ENCODE peak calls at places on chromosome X, in ten cellular contexts. N is mesothelial cell of epicardium, Z is activated B cell treated with CpG ODN at 0.5 μM for 24 hours, T is ovary, Y is osteocyte, M is dorsolateral prefrontal cortex, H is endothelial cell, E is mammary epithelial cell, V is RWPE1, K is fibroblast of lung. X is an unnamed sample.

GRCh38 chrX:19705196-19705769 is 182.1 kb downstream of the SH3KBP1 start:
- DNase-seq in N (no peak), Z (no peak), T (no peak), Y (no peak), M (no peak), H (no peak), E (no peak), V (no peak), K (peak; percentile 46), X (peak; percentile 30)

GRCh38 chrX:25124391-25124790 is 108.6 kb upstream of the ARX start:
- DNase-seq in N (no peak), Z (no peak), T (no peak), Y (no peak), M (no peak), H (no peak), E (no peak), V (no peak), K (no peak), X (no peak)

GRCh38 chrX:6226053-6226645 is 2.5 kb downstream of the NLGN4X start:
- DNase-seq in N (peak; percentile 61), Z (no peak), T (peak; percentile 33), Y (no peak), M (no peak), H (peak; percentile 44), E (peak; percentile 15), V (no peak), K (peak; percentile 6), X (no peak)

GRCh38 chrX:78517124-78517523 is 142.0 kb downstream of the RTL3 start:
- DNase-seq in N (no peak), Z (no peak), T (no peak), Y (no peak), M (no peak), H (no peak), E (peak; percentile 43), V (no peak), K (peak; percentile 57), X (peak; percentile 52)

GRCh38 chrX:154373340-154374306 is 811 bp downstream of the FLNA start:
- DNase-seq in N (peak; percentile 72), Z (no peak), T (peak; percentile 63), Y (no peak), M (peak; percentile 51), H (peak; percentile 61), E (peak; percentile 81), V (peak; percentile 52), K (peak; percentile 76), X (peak; percentile 67)

GRCh38 chrX:9327747-9328145 is 137.1 kb upstream of the TBL1X start:
- DNase-seq in N (no peak), Z (no peak), T (no peak), Y (no peak), M (no peak), H (no peak), E (peak; percentile 17), V (peak; percentile 49), K (peak; percentile 86), X (peak; percentile 85)

GRCh38 chrX:153438522-153438921 is 7.3 kb downstream of the TREX2 start:
- DNase-seq in N (no peak), Z (no peak), T (no peak), Y (no peak), M (no peak), H (no peak), E (no peak), V (no peak), K (peak; percentile 18), X (peak; percentile 15)

GRCh38 chrX:153993978-153994377 is 21.4 kb downstream of the TMEM187 start:
- DNase-seq in N (no peak), Z (no peak), T (no peak), Y (no peak), M (no peak), H (no peak), E (no peak), V (no peak), K (no peak), X (no peak)

GRCh38 chrX:1661048-1661921 is 46.4 kb downstream of the ASMT start:
- DNase-seq in N (no peak), Z (peak; percentile 61), T (no peak), Y (no peak), M (no peak), H (no peak), E (peak; percentile 12), V (peak; percentile 5), K (no peak), X (no peak)

GRCh38 chrX:153377727-153378126 is 23.4 kb downstream of the PNMA6E start:
- DNase-seq in N (no peak), Z (no peak), T (no peak), Y (peak; percentile 34), M (no peak), H (no peak), E (no peak), V (no peak), K (no peak), X (no peak)

GRCh38 chrX:47283015-47283771 is 50.4 kb downstream of the USP11 start:
- DNase-seq in N (peak; percentile 39), Z (no peak), T (peak; percentile 30), Y (no peak), M (peak; percentile 76), H (no peak), E (peak; percentile 47), V (no peak), K (peak; percentile 69), X (peak; percentile 62)

GRCh38 chrX:96410927-96411326 is 273.7 kb upstream of the DIAPH2 start:
- DNase-seq in N (no peak), Z (no peak), T (no peak), Y (no peak), M (no peak), H (no peak), E (no peak), V (no peak), K (no peak), X (no peak)

GRCh38 chrX:96407981-96408380 is 276.7 kb upstream of the DIAPH2 start:
- DNase-seq in N (no peak), Z (no peak), T (no peak), Y (no peak), M (no peak), H (no peak), E (no peak), V (no peak), K (no peak), X (no peak)

GRCh38 chrX:96407501-96407900 is 277.1 kb upstream of the DIAPH2 start:
- DNase-seq in N (no peak), Z (no peak), T (no peak), Y (no peak), M (no peak), H (no peak), E (no peak), V (peak; percentile 3), K (peak; percentile 56), X (peak; percentile 35)

GRCh38 chrX:96405842-96406241 is 278.8 kb upstream of the DIAPH2 start:
- DNase-seq in N (no peak), Z (no peak), T (no peak), Y (no peak), M (no peak), H (no peak), E (no peak), V (no peak), K (no peak), X (no peak)

DNA sequence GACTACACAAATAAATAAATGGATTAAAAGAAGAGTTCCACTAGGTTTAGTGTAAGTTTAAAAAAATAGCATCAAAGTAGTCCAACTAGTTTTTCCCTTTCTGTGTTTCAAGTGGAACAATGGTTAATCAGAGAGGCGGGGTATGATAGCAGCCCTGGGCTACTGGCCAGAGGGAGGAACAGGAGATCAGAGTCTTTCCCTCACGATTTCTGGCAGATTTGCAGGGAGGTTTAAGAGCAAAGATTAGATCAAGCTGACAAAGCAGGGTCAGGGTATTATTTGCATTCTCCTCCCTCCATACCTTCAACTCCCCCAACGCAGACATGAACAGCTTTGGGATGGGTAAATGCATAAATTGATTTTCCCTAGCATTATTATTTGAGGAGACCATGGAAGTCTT is 277.6 kb upstream of the DIAPH2 start:
- DNase-seq in N (peak; percentile 42), Z (no peak), T (peak; percentile 55), Y (no peak), M (no peak), H (no peak), E (no peak), V (peak; percentile 1), K (peak; percentile 29), X (peak; percentile 11)
- TF ChIP-seq CTCF in N (no peak), Z (no peak), T (no peak), Y (no peak), M (no peak), H (no peak), E (no peak), V (no peak), K (no peak), X (no peak)

DNA sequence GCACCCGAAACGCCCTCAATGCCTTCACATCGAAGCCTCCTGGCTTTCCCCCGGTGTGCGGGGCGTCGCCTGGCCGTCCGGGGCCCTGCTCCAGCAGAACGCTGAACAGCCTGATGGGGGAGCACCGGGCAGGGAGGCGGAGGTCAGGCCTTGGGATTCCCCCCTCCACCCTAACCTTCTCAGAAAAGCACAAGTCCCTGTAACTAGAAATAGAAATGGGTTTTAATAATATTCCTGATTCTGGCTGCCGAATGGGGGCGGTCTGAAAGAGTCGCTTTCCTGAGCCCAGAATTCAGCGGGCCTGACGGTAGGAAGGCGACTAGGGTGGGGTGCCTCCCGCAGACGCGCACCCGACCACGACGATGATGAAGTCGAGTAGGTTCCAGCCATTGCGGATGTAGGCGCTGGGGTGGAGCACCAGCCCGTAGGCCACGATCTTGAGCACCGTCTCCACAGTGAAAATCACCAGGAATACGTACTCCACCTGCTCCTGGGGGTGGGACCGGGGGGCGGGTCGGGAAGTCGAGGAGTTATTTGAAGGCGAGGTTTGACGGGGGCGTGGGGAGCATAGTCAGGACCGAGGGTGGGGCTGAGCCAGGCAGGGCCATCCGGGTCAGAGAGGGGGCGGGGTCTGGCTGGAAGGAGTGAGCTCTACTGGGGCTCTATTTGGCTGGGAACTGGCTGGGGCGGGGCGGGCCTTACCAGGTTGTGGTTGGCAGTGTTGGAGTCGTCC is 2.5 kb downstream of the CACNA1F start:
- DNase-seq in N (no peak), Z (peak; percentile 54), T (no peak), Y (no peak), M (no peak), H (peak; percentile 31), E (no peak), V (peak; percentile 42), K (no peak), X (no peak)
- TF ChIP-seq CTCF in N (no peak), Z (no peak), T (no peak), Y (no peak), M (no peak), H (no peak), E (no peak), V (no peak), K (no peak), X (no peak)

GRCh38 chrX:122154019-122154418 is 1030.1 kb upstream of the GRIA3 start:
- DNase-seq in N (no peak), Z (no peak), T (no peak), Y (no peak), M (no peak), H (no peak), E (no peak), V (no peak), K (no peak), X (no peak)
- TF ChIP-seq CTCF in N (no peak), Z (no peak), T (no peak), Y (no peak), M (no peak), H (no peak), E (no peak), V (no peak), K (no peak), X (no peak)

DNA sequence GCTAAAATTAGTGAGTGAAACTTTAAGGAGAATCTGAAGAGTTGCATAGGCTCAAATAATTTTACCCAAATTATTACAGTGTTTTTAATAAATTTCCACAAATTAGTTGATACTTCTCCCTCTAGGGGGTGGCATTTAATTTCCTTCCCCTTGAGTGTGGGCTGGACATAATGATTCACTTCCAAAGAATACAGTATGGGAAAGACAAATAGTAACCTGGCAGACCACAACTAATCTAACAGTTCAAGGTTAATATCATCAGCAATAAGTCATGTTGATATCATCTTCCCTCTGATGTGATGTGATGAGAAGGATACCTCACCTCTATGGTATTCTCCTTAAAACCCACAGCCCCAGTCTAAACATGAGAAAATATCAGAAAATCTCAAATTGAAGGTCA is 15.5 kb downstream of the PFKFB1 start:
- DNase-seq in N (no peak), Z (no peak), T (no peak), Y (no peak), M (no peak), H (no peak), E (peak; percentile 41), V (peak; percentile 38), K (peak; percentile 62), X (peak; percentile 57)
- TF ChIP-seq CTCF in N (no peak), Z (no peak), T (no peak), Y (no peak), M (no peak), H (no peak), E (peak; percentile 19), V (no peak), K (no peak), X (peak; percentile 9)

X was measured in astrocyte.